ENCODE peak calls at places on chromosome 6, in seven cellular contexts. W, R, L, Y, O, Q and F are unnamed samples.

GRCh38 chr6:28940294-28940858 is 16.6 kb upstream of the TRIM27 start:
- DNase-seq in W (no peak), R (peak), L (no peak), Y (no peak), O (peak), Q (peak), F (no peak)

GRCh38 chr6:78947962-78948361 is 80.6 kb downstream of the IRAK1BP1 start:
- DNase-seq in W (peak), R (no peak), L (no peak), Y (no peak), O (no peak), Q (no peak), F (no peak)

GRCh38 chr6:160160450-160160849 is 38.8 kb downstream of the SLC22A1 start:
- DNase-seq in W (no peak), R (no peak), L (no peak), Y (no peak), O (no peak), Q (no peak), F (no peak)

GRCh38 chr6:24537082-24537699 is 42.4 kb downstream of the ALDH5A1 start:
- DNase-seq in W (peak), R (no peak), L (no peak), Y (no peak), O (no peak), Q (no peak), F (no peak)

GRCh38 chr6:107444277-107444676 is 15.1 kb downstream of the PDSS2 start:
- DNase-seq in W (peak), R (no peak), L (no peak), Y (no peak), O (no peak), Q (no peak), F (no peak)

GRCh38 chr6:1584996-1585668 is 24.6 kb upstream of the FOXC1 start:
- DNase-seq in W (no peak), R (no peak), L (no peak), Y (no peak), O (no peak), Q (no peak), F (no peak)

GRCh38 chr6:92667843-92668242 is 751.5 kb downstream of the EPHA7 start:
- DNase-seq in W (peak), R (peak), L (no peak), Y (no peak), O (no peak), Q (no peak), F (no peak)

GRCh38 chr6:46605091-46605797 is 47.4 kb downstream of the CYP39A1 start:
- DNase-seq in W (no peak), R (no peak), L (no peak), Y (no peak), O (no peak), Q (no peak), F (no peak)

GRCh38 chr6:169692516-169692915 is 9.3 kb downstream of the WDR27 start:
- DNase-seq in W (peak), R (no peak), L (no peak), Y (no peak), O (no peak), Q (no peak), F (no peak)

GRCh38 chr6:107275330-107275865 is 160.1 kb upstream of the BEND3 start:
- DNase-seq in W (no peak), R (no peak), L (no peak), Y (no peak), O (no peak), Q (no peak), F (no peak)

GRCh38 chr6:127403636-127404035 is 55.6 kb downstream of the KIAA0408 start:
- DNase-seq in W (no peak), R (no peak), L (no peak), Y (peak), O (no peak), Q (no peak), F (peak)

GRCh38 chr6:56841372-56841749 is 113.5 kb upstream of the BEND6 start:
- DNase-seq in W (no peak), R (no peak), L (no peak), Y (no peak), O (no peak), Q (no peak), F (no peak)

GRCh38 chr6:2118136-2118535 is 127.3 kb downstream of the GMDS start:
- DNase-seq in W (no peak), R (no peak), L (no peak), Y (no peak), O (no peak), Q (no peak), F (no peak)

GRCh38 chr6:118400582-118400981 is 147.5 kb upstream of the PLN start:
- DNase-seq in W (no peak), R (no peak), L (no peak), Y (no peak), O (no peak), Q (no peak), F (no peak)

GRCh38 chr6:144413418-144413817 is 128.3 kb downstream of the UTRN start:
- DNase-seq in W (peak), R (no peak), L (no peak), Y (no peak), O (no peak), Q (no peak), F (no peak)

GRCh38 chr6:156752666-156753301 is 24.4 kb upstream of the ARID1B start:
- DNase-seq in W (no peak), R (no peak), L (no peak), Y (peak), O (no peak), Q (no peak), F (no peak)

GRCh38 chr6:39707962-39708683 is 17.1 kb downstream of the KIF6 start:
- DNase-seq in W (peak), R (no peak), L (no peak), Y (no peak), O (no peak), Q (no peak), F (no peak)

GRCh38 chr6:7213416-7213815 is 99.6 kb downstream of the SSR1 start:
- DNase-seq in W (no peak), R (no peak), L (no peak), Y (no peak), O (no peak), Q (no peak), F (no peak)

GRCh38 chr6:26304213-26305096 is 60.5 kb upstream of the BTN3A2 start:
- DNase-seq in W (peak), R (peak), L (no peak), Y (peak), O (no peak), Q (peak), F (peak)

GRCh38 chr6:135006386-135006914 is 48.2 kb downstream of the HBS1L start:
- DNase-seq in W (peak), R (no peak), L (no peak), Y (no peak), O (no peak), Q (no peak), F (no peak)

GRCh38 chr6:71446084-71446869 is 157.7 kb downstream of the OGFRL1 start:
- DNase-seq in W (no peak), R (no peak), L (no peak), Y (no peak), O (no peak), Q (no peak), F (no peak)

GRCh38 chr6:110053395-110054240 is 75.5 kb downstream of the GPR6 start:
- DNase-seq in W (peak), R (peak), L (no peak), Y (no peak), O (no peak), Q (no peak), F (no peak)

GRCh38 chr6:11214438-11214837 is 18.0 kb downstream of the NEDD9 start:
- DNase-seq in W (no peak), R (no peak), L (no peak), Y (no peak), O (no peak), Q (no peak), F (no peak)

GRCh38 chr6:76984572-76984971 is 478.7 kb downstream of the HTR1B start:
- DNase-seq in W (no peak), R (no peak), L (no peak), Y (no peak), O (no peak), Q (no peak), F (no peak)

GRCh38 chr6:142746524-142746923 is 198.5 kb downstream of the HIVEP2 start:
- DNase-seq in W (no peak), R (peak), L (no peak), Y (no peak), O (no peak), Q (peak), F (peak)
- TF ChIP-seq CTCF in W (peak), R (peak), L (peak), Y (peak), O (peak), Q (peak), F (peak)

GRCh38 chr6:43702147-43702521 is 14.5 kb upstream of the MRPS18A start:
- DNase-seq in W (no peak), R (no peak), L (no peak), Y (no peak), O (no peak), Q (no peak), F (no peak)

GRCh38 chr6:43705996-43706395 is 18.4 kb upstream of the MRPS18A start:
- DNase-seq in W (peak), R (no peak), L (no peak), Y (peak), O (no peak), Q (no peak), F (no peak)

GRCh38 chr6:43703512-43704429 is 16.2 kb upstream of the MRPS18A start:
- DNase-seq in W (no peak), R (no peak), L (no peak), Y (no peak), O (no peak), Q (no peak), F (no peak)

GRCh38 chr6:43699564-43700186 is 12.1 kb upstream of the MRPS18A start:
- DNase-seq in W (peak), R (no peak), L (no peak), Y (no peak), O (no peak), Q (no peak), F (no peak)

DNA sequence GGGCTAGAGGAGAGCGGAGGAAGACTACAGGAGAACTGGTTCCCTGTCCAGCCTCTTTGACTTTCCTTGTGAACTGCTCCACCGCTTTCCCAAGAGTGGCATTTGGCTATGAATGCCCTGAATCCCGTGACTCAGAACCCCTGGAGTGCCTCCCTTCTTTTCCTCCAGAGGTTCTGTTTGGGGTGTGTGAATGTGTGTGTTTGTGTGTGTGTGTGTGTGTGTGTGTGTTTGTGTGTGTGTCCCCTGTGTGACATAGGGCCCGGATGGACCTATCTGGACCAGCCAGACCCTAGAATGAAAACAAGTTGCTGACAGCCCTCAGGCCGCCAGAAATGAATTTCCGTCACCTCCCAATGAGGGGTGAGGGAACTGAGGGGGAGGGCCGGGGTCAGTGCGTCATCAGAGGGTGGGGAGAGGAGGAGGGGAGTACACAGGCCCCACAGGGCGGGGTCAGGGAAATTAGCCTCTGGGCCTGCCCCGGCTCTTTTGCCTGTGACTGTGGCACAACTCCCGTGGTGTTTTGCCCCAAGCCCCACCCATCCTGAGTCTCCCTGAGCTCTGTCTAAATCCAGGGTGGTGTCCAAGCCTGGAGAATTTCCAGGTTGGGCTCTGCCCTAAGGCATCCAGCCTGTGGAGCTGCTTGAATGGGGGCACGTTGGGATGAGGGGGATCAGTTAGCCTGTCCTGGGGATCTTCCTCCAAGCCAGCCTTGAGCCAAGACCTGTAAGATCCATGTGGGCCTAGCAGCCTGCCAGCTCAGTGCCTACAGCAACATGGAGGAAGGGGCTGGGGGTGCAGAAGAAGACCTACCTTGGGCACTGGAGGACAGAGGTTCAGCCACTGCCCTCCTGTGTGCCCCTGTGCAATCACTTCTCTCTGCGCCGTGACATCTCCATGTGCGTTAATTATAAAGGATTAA is 15.2 kb upstream of the MRPS18A start:
- DNase-seq in W (peak), R (peak), L (peak), Y (peak), O (peak), Q (no peak), F (no peak)
- H3K4me3 ChIP-seq in W (no peak), R (no peak), L (no peak), Y (no peak), O (no peak), Q (no peak), F (no peak)

DNA sequence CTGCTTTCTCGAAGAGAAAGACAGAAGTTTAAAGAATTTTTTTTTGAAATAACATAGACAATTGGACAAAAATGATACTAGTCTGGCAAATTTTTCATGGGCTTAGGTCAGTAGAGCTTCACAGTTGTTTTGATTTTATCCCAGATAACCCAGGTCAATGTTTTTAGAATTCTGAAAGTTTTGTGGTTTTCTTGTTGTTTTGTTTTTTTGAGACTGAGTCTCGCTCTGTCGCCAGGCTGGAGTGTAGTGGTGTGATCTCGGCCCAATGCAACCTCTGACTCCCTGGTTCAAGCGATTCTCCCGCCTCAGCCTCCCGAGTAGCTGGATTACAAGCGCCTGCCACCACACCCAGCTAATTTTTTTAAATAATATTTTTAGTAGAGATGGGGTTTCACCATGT is 22.8 kb downstream of the KIF13A start:
- DNase-seq in W (peak), R (no peak), L (no peak), Y (no peak), O (no peak), Q (no peak), F (no peak)
- TF ChIP-seq CTCF in W (no peak), R (no peak), L (no peak), Y (no peak), O (no peak), Q (no peak), F (no peak)

GRCh38 chr6:31614075-31614619 is 887 bp upstream of the AIF1 start:
- DNase-seq in W (no peak), R (no peak), L (no peak), Y (no peak), O (no peak), Q (no peak), F (no peak)
- H3K4me3 ChIP-seq in W (no peak), R (no peak), L (no peak), Y (no peak), O (no peak), Q (no peak), F (no peak)

GRCh38 chr6:15248451-15249370 is 2.8 kb downstream of the JARID2 start:
- DNase-seq in W (peak), R (peak), L (peak), Y (peak), O (peak), Q (peak), F (peak)
- TF ChIP-seq CTCF in W (peak), R (no peak), L (no peak), Y (no peak), O (no peak), Q (no peak), F (no peak)

GRCh38 chr6:163260911-163261310 is 153.6 kb upstream of the QKI start:
- DNase-seq in W (no peak), R (no peak), L (no peak), Y (no peak), O (no peak), Q (no peak), F (no peak)

GRCh38 chr6:163259689-163260088 is 154.8 kb upstream of the QKI start:
- DNase-seq in W (no peak), R (no peak), L (no peak), Y (no peak), O (no peak), Q (no peak), F (no peak)

GRCh38 chr6:163261361-163261760 is 153.2 kb upstream of the QKI start:
- DNase-seq in W (no peak), R (no peak), L (no peak), Y (no peak), O (no peak), Q (no peak), F (no peak)

GRCh38 chr6:163262080-163262479 is 152.4 kb upstream of the QKI start:
- DNase-seq in W (no peak), R (no peak), L (no peak), Y (no peak), O (no peak), Q (no peak), F (no peak)

DNA sequence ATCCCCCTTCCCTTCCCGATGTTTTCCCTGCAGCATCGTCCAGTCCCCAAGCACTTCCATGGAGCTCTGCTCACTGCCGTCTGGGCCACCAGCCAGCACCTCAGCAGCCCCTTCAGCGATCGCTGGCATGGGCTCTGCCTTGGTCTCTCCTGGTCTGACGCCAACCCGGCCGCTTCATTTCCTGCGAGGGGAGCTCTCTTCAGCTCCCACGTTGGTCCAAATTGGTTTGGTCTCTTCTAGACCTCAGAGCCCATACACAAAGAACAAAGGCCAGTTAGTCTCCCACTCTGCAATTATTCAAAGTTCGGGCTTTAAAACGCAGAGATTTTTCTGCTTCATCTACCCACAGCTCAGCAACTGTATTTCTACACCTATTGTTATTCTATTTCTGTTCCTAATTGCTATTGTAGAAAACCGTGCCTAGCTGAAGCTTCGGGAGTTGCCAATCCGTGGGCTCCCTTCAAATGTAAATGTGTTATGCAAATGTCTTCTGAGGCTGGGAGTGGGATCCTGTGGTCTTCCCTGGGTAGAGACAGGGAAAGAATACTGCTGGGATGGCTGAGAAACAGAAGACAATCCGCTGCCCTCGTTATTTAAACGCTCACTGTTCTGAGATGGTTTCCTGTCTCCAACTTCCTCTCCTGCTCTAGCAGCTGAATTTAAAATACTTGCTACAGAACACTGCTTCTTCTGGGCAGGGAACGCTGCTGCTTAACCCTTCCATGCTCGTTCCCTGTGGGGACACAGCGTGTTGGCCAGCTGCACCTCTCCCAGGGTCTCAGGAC is 154.2 kb upstream of the QKI start:
- DNase-seq in W (peak), R (no peak), L (no peak), Y (no peak), O (no peak), Q (no peak), F (no peak)
- H3K4me3 ChIP-seq in W (no peak), R (no peak), L (no peak), Y (no peak), O (no peak), Q (no peak), F (no peak)

GRCh38 chr6:4136354-4136831 is 1.0 kb upstream of the ECI2 start:
- DNase-seq in W (no peak), R (no peak), L (no peak), Y (no peak), O (no peak), Q (no peak), F (no peak)

GRCh38 chr6:4134841-4135664 is at the start of gene ECI2:
- DNase-seq in W (peak), R (peak), L (peak), Y (peak), O (peak), Q (no peak), F (peak)

GRCh38 chr6:4130357-4130987 is 4.9 kb downstream of the ECI2 start:
- DNase-seq in W (no peak), R (no peak), L (no peak), Y (no peak), O (peak), Q (no peak), F (no peak)

GRCh38 chr6:4135665-4136353 is 434 bp upstream of the ECI2 start:
- DNase-seq in W (peak), R (peak), L (peak), Y (peak), O (peak), Q (peak), F (peak)

GRCh38 chr6:4133941-4134838 is 1.2 kb downstream of the ECI2 start:
- DNase-seq in W (peak), R (peak), L (no peak), Y (no peak), O (no peak), Q (peak), F (peak)
- TF ChIP-seq CTCF in W (no peak), R (no peak), L (no peak), Y (no peak), O (no peak), Q (no peak), F (no peak)

GRCh38 chr6:84774174-84775158 is 10.1 kb upstream of the TBX18 start:
- DNase-seq in W (no peak), R (peak), L (peak), Y (peak), O (no peak), Q (no peak), F (no peak)

GRCh38 chr6:84773133-84773430 is 8.7 kb upstream of the TBX18 start:
- DNase-seq in W (no peak), R (no peak), L (no peak), Y (no peak), O (no peak), Q (no peak), F (no peak)

GRCh38 chr6:84773431-84774173 is 9.2 kb upstream of the TBX18 start:
- DNase-seq in W (no peak), R (peak), L (peak), Y (peak), O (no peak), Q (no peak), F (no peak)

GRCh38 chr6:84771732-84772131 is 7.3 kb upstream of the TBX18 start:
- DNase-seq in W (no peak), R (no peak), L (no peak), Y (no peak), O (no peak), Q (no peak), F (no peak)

GRCh38 chr6:84772428-84773132 is 8.2 kb upstream of the TBX18 start:
- DNase-seq in W (no peak), R (no peak), L (peak), Y (no peak), O (no peak), Q (no peak), F (no peak)
- H3K4me3 ChIP-seq in W (no peak), R (peak), L (no peak), Y (no peak), O (no peak), Q (no peak), F (no peak)